ENCODE peak calls at places on chromosomes 2 and 18, in four cellular contexts. G, B, R and Y are unnamed samples.

GRCh38 chr2:237479747-237480146 is 7.3 kb upstream of the MLPH start:
- DNase-seq in B (no peak), R (no peak), G (no peak), Y (no peak)

GRCh38 chr2:189336276-189336975 is 104.8 kb upstream of the WDR75 start:
- DNase-seq in G (peak), R (no peak), B (no peak), Y (no peak)

GRCh38 chr18:42363446-42363845 is 408.4 kb downstream of the PIK3C3 start:
- DNase-seq in R (no peak), G (no peak), B (no peak), Y (no peak)

GRCh38 chr2:98709530-98709929 is 21.4 kb downstream of the MGAT4A start:
- DNase-seq in G (no peak), R (no peak), B (no peak), Y (no peak)

GRCh38 chr2:197270601-197271000 is 40.0 kb downstream of the ANKRD44 start:
- DNase-seq in B (no peak), R (no peak), G (no peak), Y (no peak)

GRCh38 chr2:65382776-65383357 is 49.5 kb downstream of the SPRED2 start:
- DNase-seq in B (peak), G (peak), R (peak), Y (peak)

GRCh38 chr2:26838121-26838906 is 9.6 kb upstream of the DPYSL5 start:
- DNase-seq in R (no peak), B (no peak), G (peak), Y (no peak)

GRCh38 chr18:37778417-37779165 is 213.0 kb upstream of the CELF4 start:
- DNase-seq in G (no peak), R (peak), B (peak), Y (peak)

GRCh38 chr2:15840173-15840572 is 100.2 kb upstream of the MYCN start:
- DNase-seq in B (no peak), G (no peak), R (no peak), Y (no peak)

GRCh38 chr2:15246870-15247269 is 314.3 kb downstream of the NBAS start:
- DNase-seq in R (no peak), B (no peak), G (no peak), Y (no peak)

GRCh38 chr2:241762933-241763369 is 13.7 kb upstream of the GAL3ST2 start:
- DNase-seq in G (no peak), B (peak), R (no peak), Y (no peak)

GRCh38 chr18:40215981-40216380 is 1739.1 kb upstream of the PIK3C3 start:
- DNase-seq in B (no peak), G (peak), R (no peak), Y (no peak)

GRCh38 chr2:68765739-68766377 is 31.2 kb downstream of the ARHGAP25 start:
- DNase-seq in R (no peak), G (peak), B (peak), Y (no peak)

GRCh38 chr18:61852496-61852895 is 40.3 kb downstream of the RNF152 start:
- DNase-seq in R (no peak), B (no peak), G (no peak), Y (no peak)

GRCh38 chr2:96207073-96207777 is 1.4 kb downstream of the STARD7 start:
- DNase-seq in G (no peak), B (peak), R (no peak), Y (no peak)
- TF ChIP-seq MAZ in G (no peak), B (no peak), R (no peak), Y (no peak)

DNA sequence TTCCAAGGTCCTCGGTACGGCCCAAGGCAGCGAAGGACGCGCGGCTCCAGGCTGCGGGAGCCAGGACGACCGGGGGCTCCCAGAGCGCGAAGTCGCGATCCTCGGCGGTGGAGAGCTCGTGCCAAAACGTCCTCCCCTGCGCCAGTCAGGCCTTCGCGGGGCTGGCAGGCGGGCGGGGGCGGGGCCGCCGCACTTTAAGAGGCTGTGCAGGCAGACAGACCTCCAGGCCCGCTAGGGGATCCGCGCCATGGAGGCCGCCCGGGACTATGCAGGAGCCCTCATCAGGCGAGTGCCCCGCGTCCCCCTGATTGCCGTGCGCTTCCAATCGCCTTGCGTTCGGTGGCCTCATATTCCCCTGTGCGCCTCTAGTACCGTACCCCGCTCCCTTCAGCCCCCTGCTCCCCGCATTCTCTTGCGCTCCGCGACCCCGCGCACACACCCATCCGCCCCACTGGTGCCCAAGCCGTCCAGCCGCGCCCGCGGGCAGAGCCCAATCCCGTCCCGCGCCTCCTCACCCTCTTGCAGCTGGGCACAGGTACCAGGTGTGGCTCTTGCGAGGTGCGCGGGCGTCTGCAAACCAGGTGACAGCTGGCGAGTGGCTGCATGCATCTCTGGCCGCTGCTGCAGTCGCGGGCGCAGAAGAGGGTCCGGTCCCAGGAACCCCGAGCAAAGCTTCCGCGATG is at the start of gene CIDEA:
- DNase-seq in B (no peak), G (no peak), R (no peak), Y (no peak)
- TF ChIP-seq SMC3 in B (no peak), G (no peak), R (no peak), Y (no peak)

DNA sequence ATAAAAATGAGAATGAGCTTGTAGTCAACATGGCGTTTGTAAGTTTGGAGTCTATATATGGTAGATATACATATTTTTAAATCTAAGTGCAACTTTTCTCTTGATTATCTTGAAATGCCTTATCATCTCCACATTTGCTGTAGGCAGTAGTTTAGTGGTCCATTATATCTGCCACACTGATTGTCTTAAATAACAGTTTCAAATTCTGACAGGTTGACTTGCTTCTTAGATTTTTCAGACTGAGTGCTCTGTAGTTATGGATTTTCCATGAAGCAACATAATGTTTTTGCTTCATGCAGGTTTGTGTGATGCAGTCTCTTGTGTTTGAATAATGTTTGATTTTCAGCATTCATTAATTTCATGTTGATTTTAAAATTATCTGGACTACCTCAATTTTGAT is 12.3 kb downstream of the PARD3B start:
- DNase-seq in R (no peak), B (no peak), G (no peak), Y (no peak)
- TF ChIP-seq MAZ in R (no peak), B (no peak), G (no peak), Y (no peak)

GRCh38 chr2:94872676-94873361 is 1.6 kb downstream of the TEKT4 start:
- DNase-seq in G (no peak), B (no peak), R (no peak), Y (no peak)
- TF ChIP-seq SMC3 in G (no peak), B (no peak), R (no peak), Y (no peak)

GRCh38 chr2:40113272-40113671 is 334.2 kb upstream of the THUMPD2 start:
- DNase-seq in R (no peak), G (peak), B (no peak), Y (no peak)
- TF ChIP-seq MAZ in R (no peak), G (no peak), B (no peak), Y (no peak)

DNA sequence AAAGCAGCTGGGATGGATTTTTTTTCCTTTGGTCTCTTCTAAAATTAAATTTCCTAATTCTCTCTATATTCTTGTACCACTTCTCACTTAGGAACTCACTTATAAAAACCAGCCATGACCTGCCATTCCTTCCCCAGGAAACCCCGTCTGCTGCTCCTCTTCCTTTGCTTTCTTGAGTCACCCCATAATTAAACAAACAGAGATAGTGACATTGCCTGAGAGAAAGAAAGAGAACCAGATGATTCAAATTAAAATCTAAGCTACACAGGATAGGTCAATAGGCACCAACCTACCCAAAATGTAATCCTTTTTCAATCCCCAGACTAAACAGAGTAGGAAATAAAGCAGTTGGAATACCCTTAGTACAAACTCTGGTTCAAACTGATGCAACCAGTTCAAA is 9.7 kb downstream of the STK39 start:
- DNase-seq in B (no peak), R (no peak), G (peak), Y (no peak)
- TF ChIP-seq SMC3 in B (no peak), R (no peak), G (no peak), Y (no peak)

DNA sequence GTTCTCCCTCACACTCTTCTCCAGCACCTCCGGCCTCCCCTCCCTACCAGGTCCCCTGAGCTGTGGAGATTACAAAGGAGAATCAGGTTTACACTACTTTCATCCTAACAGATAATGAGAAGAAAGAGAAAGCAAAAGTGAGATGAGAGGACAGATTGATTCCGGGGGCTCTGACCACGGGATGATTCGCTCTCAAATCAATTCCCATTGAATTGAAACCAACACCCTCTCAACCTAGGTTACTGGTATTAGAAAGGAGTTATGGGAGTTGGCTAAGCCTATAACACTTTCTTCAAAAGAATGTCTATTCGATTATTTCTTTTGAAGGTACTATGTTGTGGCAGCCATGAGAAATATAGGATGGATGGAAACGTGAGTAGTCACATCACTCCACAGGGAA is 386.2 kb upstream of the TNP1 start:
- DNase-seq in B (no peak), R (no peak), G (no peak), Y (no peak)
- TF ChIP-seq MAZ in B (no peak), R (no peak), G (no peak), Y (no peak)

GRCh38 chr2:157732596-157732995 is 103.9 kb upstream of the ACVR1C start:
- DNase-seq in B (no peak), R (no peak), G (peak), Y (peak)
- TF ChIP-seq SMC3 in B (no peak), R (no peak), G (no peak), Y (no peak)

DNA sequence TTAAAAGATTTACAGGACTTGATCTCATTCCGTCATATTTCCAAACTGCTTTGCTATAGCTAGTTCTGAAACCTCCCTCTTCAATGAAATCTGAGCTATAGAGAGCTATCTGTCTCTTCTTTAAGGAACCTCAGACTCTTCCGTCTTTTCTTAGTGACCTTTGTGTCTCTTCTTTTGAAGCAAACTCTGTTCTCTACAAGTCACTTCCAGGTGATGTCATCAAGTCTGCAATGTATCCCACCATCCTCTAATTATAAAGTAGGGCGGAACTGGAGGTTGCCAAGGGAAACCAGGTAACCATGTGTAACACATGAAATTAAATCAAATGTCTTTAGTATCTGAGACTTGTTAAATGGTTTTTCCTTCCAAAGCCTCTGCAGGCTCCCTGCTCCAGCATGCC is 41.2 kb upstream of the PEX13 start:
- DNase-seq in R (no peak), G (no peak), B (no peak), Y (no peak)
- TF ChIP-seq MAZ in R (no peak), G (no peak), B (no peak), Y (no peak)

GRCh38 chr2:23420091-23420839 is 35.3 kb downstream of the KLHL29 start:
- DNase-seq in R (no peak), G (no peak), B (no peak), Y (no peak)

GRCh38 chr2:23418056-23418455 is 33.1 kb downstream of the KLHL29 start:
- DNase-seq in R (no peak), G (no peak), B (no peak), Y (no peak)

GRCh38 chr2:23420840-23421476 is 36.0 kb downstream of the KLHL29 start:
- DNase-seq in B (peak), G (no peak), R (no peak), Y (no peak)

GRCh38 chr2:23418490-23418911 is 33.5 kb downstream of the KLHL29 start:
- DNase-seq in G (peak), B (no peak), R (no peak), Y (no peak)

GRCh38 chr2:23419171-23420090 is 34.5 kb downstream of the KLHL29 start:
- DNase-seq in R (no peak), G (no peak), B (no peak), Y (no peak)
- TF ChIP-seq SMC3 in R (no peak), G (no peak), B (no peak), Y (no peak)